ENCODE peak calls at places on chromosome 12, in six cellular contexts. Y, Q, P, U, K and N are unnamed samples.

GRCh38 chr12:47307680-47308399 is 228.1 kb upstream of the AMIGO2 start:
- DNase-seq in U (peak; percentile 71), K (peak; percentile 39), Y (peak; percentile 28), Q (no peak), P (no peak), N (no peak)

GRCh38 chr12:112855375-112855774 is 51.4 kb upstream of the OAS1 start:
- DNase-seq in Q (no peak), U (no peak), K (no peak), P (no peak), Y (no peak), N (no peak)

GRCh38 chr12:32907166-32907565 is 10.6 kb upstream of the PKP2 start:
- DNase-seq in P (no peak), K (no peak), U (no peak), Q (no peak), Y (no peak), N (no peak)

GRCh38 chr12:15823360-15824128 is 34.4 kb upstream of the EPS8 start:
- DNase-seq in Y (no peak), K (no peak), U (peak; percentile 31), P (no peak), Q (no peak), N (no peak)

GRCh38 chr12:118884226-118884625 is 97.1 kb upstream of the SRRM4 start:
- DNase-seq in Q (no peak), K (no peak), Y (no peak), P (no peak), U (no peak), N (no peak)

GRCh38 chr12:131390408-131391100 is 320.3 kb upstream of the SFSWAP start:
- DNase-seq in P (no peak), U (peak; percentile 14), Q (no peak), Y (no peak), K (no peak), N (no peak)

GRCh38 chr12:91763654-91764439 is 381.8 kb downstream of the BTG1 start:
- DNase-seq in Q (no peak), K (no peak), U (no peak), Y (no peak), P (no peak), N (no peak)

GRCh38 chr12:122838841-122839240 is 3.6 kb downstream of the HIP1R start:
- DNase-seq in Q (no peak), P (no peak), Y (no peak), K (no peak), U (no peak), N (no peak)

GRCh38 chr12:14366211-14366762 is 805 bp downstream of the ATF7IP start:
- DNase-seq in K (no peak), Y (no peak), U (peak; percentile 12), P (no peak), Q (no peak), N (no peak)

GRCh38 chr12:3928538-3929220 is 55.5 kb upstream of the PARP11 start:
- DNase-seq in U (no peak), Y (no peak), K (no peak), Q (no peak), P (no peak), N (no peak)

GRCh38 chr12:90829044-90829443 is 125.9 kb downstream of the CCER1 start:
- DNase-seq in K (no peak), U (no peak), Y (no peak), Q (no peak), P (no peak), N (no peak)

GRCh38 chr12:23569388-23569787 is 380.1 kb downstream of the SOX5 start:
- DNase-seq in K (no peak), P (no peak), Q (no peak), Y (no peak), U (no peak), N (no peak)

GRCh38 chr12:55718020-55718419 is 2.2 kb upstream of the RDH5 start:
- DNase-seq in U (no peak), K (no peak), P (no peak), Q (no peak), Y (peak; percentile 64), N (no peak)

GRCh38 chr12:55718650-55719275 is 1.4 kb upstream of the RDH5 start:
- DNase-seq in U (no peak), Q (no peak), Y (no peak), K (no peak), P (no peak), N (no peak)

GRCh38 chr12:55715833-55716581 is at the start of gene BLOC1S1:
- DNase-seq in U (peak; percentile 95), Y (peak; percentile 92), Q (peak; percentile 93), K (peak; percentile 96), P (peak; percentile 97), N (peak; percentile 50)

GRCh38 chr12:55716582-55717396 is 943 bp downstream of the BLOC1S1 start:
- DNase-seq in Y (no peak), K (no peak), Q (no peak), U (no peak), P (no peak), N (no peak)

GRCh38 chr12:55717397-55718007 is 1.7 kb downstream of the BLOC1S1 start:
- DNase-seq in Y (no peak), Q (no peak), P (no peak), K (peak; percentile 63), U (no peak), N (no peak)
- H3K4me1 ChIP-seq in Y (peaks cover 16% of the 10 kb centered on the region), Q (peaks cover 10% of the 10 kb centered on the region), P (peaks cover 74% of the 10 kb centered on the region), K (peaks cover 62% of the 10 kb centered on the region), U (peaks cover 62% of the 10 kb centered on the region), N (peaks cover 40% of the 10 kb centered on the region)

GRCh38 chr12:120901818-120902217 is 2.3 kb downstream of the SPPL3 start:
- DNase-seq in Q (no peak), K (no peak), U (no peak), Y (no peak), P (no peak), N (no peak)

GRCh38 chr12:120903818-120904773 is at the start of gene SPPL3:
- DNase-seq in P (peak; percentile 95), U (peak; percentile 94), Y (peak; percentile 84), Q (peak; percentile 92), K (peak; percentile 95), N (peak; percentile 59)

GRCh38 chr12:120905856-120906384 is 1.8 kb upstream of the SPPL3 start:
- DNase-seq in U (no peak), Y (no peak), Q (no peak), P (no peak), K (no peak), N (no peak)

GRCh38 chr12:120902846-120903381 is 1.2 kb downstream of the SPPL3 start:
- DNase-seq in Y (no peak), Q (no peak), P (no peak), U (no peak), K (no peak), N (no peak)

DNA sequence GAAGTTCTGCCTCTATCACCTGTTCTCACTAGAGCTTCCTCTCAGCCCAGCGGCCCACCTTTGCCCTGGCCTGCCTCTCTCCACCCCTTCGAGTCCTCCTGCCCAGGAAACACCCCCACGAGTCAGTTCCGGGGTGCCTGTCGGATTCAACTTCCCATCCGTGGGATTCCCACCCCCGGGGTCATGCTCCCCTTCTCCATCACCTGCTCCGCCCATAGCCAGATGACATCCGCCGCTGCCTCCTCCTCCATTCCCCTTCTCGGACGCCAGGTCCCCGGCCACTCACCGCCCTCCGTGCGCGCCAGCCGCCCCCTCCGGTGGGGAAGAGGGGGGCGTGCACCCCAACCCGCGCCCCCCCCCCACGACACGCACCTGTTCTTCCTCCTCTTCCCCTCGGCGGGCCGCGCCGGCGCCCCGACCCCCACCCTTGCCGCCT is 758 bp downstream of the SPPL3 start:
- DNase-seq in K (peak; percentile 81), P (peak; percentile 83), U (peak; percentile 78), Y (peak; percentile 46), Q (peak; percentile 38), N (no peak)
- TF ChIP-seq POLR2A in K (peak; percentile 72), P (no peak), U (peak; percentile 43), Y (no peak), Q (no peak), N (no peak)

GRCh38 chr12:76864791-76865400 is 13.9 kb downstream of the CSRP2 start:
- DNase-seq in P (no peak), Y (no peak), U (no peak), K (no peak), Q (no peak), N (no peak)
- H3K4me1 ChIP-seq in P (no peaks in the 10 kb centered on the region), Y (no peaks in the 10 kb centered on the region), U (no peaks in the 10 kb centered on the region), K (no peaks in the 10 kb centered on the region), Q (no peaks in the 10 kb centered on the region), N (peaks cover 38% of the 10 kb centered on the region)

GRCh38 chr12:5068623-5069022 is 24.9 kb downstream of the KCNA5 start:
- DNase-seq in Y (no peak), P (no peak), Q (no peak), K (no peak), U (no peak), N (no peak)

GRCh38 chr12:5063149-5063548 is 19.5 kb downstream of the KCNA5 start:
- DNase-seq in K (no peak), P (no peak), Y (no peak), U (no peak), Q (no peak), N (no peak)

GRCh38 chr12:5066251-5066650 is 22.6 kb downstream of the KCNA5 start:
- DNase-seq in K (no peak), Q (no peak), U (no peak), P (no peak), Y (no peak), N (no peak)

GRCh38 chr12:5068126-5068525 is 24.4 kb downstream of the KCNA5 start:
- DNase-seq in Q (no peak), P (no peak), Y (no peak), U (no peak), K (no peak), N (no peak)

GRCh38 chr12:5064913-5065490 is 21.3 kb downstream of the KCNA5 start:
- DNase-seq in Q (no peak), P (no peak), K (no peak), Y (no peak), U (no peak), N (no peak)
- TF ChIP-seq POLR2A in Q (no peak), P (no peak), K (no peak), Y (no peak), U (no peak), N (no peak)

GRCh38 chr12:40312196-40312595 is 87.4 kb downstream of the LRRK2 start:
- DNase-seq in Y (no peak), U (no peak), P (no peak), Q (no peak), K (no peak), N (no peak)

GRCh38 chr12:40312982-40313576 is 88.3 kb downstream of the LRRK2 start:
- DNase-seq in Y (no peak), U (no peak), Q (no peak), K (no peak), P (no peak), N (no peak)

GRCh38 chr12:40315375-40315774 is 90.6 kb downstream of the LRRK2 start:
- DNase-seq in K (no peak), U (no peak), Y (no peak), P (no peak), Q (no peak), N (no peak)

GRCh38 chr12:40313928-40314327 is 89.1 kb downstream of the LRRK2 start:
- DNase-seq in U (no peak), Q (no peak), Y (no peak), K (no peak), P (no peak), N (no peak)

GRCh38 chr12:40314927-40315326 is 90.1 kb downstream of the LRRK2 start:
- DNase-seq in Q (no peak), Y (no peak), K (no peak), U (no peak), P (no peak), N (no peak)
- H3K4me1 ChIP-seq in Q (no peaks in the 10 kb centered on the region), Y (no peaks in the 10 kb centered on the region), K (no peaks in the 10 kb centered on the region), U (no peaks in the 10 kb centered on the region), P (peaks cover 7% of the 10 kb centered on the region), N (no peaks in the 10 kb centered on the region)